ENCODE peak calls at places on chromosomes 5 and 9, in five cellular contexts. One of them, this sample, is unnamed.

GRCh38 chr5:122390107-122390506 is 78.1 kb downstream of the SNCAIP start:
- DNase-seq in HepG2: no peak
- DNase-seq in GM12878: no peak
- DNase-seq in HCT116: no peak
- DNase-seq in K562: no peak
- DNase-seq in this sample: no peak

GRCh38 chr5:121974261-121974660 is 12.5 kb downstream of the SRFBP1 start:
- DNase-seq in GM12878: no peak
- DNase-seq in HepG2: no peak
- DNase-seq in HCT116: no peak
- DNase-seq in K562: no peak
- DNase-seq in this sample: no peak

GRCh38 chr5:160165137-160166068 is 46.2 kb upstream of the PWWP2A start:
- DNase-seq in HCT116: peak; percentile 95
- DNase-seq in K562: peak; percentile 37
- DNase-seq in HepG2: peak; percentile 82
- DNase-seq in GM12878: no peak
- DNase-seq in this sample: peak; percentile 66

GRCh38 chr5:122170630-122171029 is 41.3 kb downstream of the ZNF474 start:
- DNase-seq in HCT116: no peak
- DNase-seq in GM12878: no peak
- DNase-seq in K562: peak; percentile 65
- DNase-seq in HepG2: no peak
- DNase-seq in this sample: peak; percentile 47

GRCh38 chr5:59893061-59893435 is 478 bp downstream of the PDE4D start:
- DNase-seq in GM12878: no peak
- DNase-seq in HepG2: no peak
- DNase-seq in K562: no peak
- DNase-seq in HCT116: no peak
- DNase-seq in this sample: no peak

GRCh38 chr9:135267410-135267809 is 179.9 kb downstream of the OLFM1 start:
- DNase-seq in HCT116: no peak
- DNase-seq in K562: no peak
- DNase-seq in HepG2: peak; percentile 21
- DNase-seq in GM12878: no peak
- DNase-seq in this sample: no peak

GRCh38 chr9:14027114-14027812 is 286.7 kb downstream of the NFIB start:
- DNase-seq in GM12878: no peak
- DNase-seq in HCT116: no peak
- DNase-seq in HepG2: no peak
- DNase-seq in K562: no peak
- DNase-seq in this sample: no peak

GRCh38 chr9:128099932-128100491 is 27.5 kb downstream of the PTGES2 start:
- DNase-seq in GM12878: no peak
- DNase-seq in HCT116: no peak
- DNase-seq in HepG2: no peak
- DNase-seq in K562: peak; percentile 55
- DNase-seq in this sample: no peak

GRCh38 chr5:77367733-77368132 is 124.4 kb downstream of the WDR41 start:
- DNase-seq in GM12878: no peak
- DNase-seq in HepG2: no peak
- DNase-seq in K562: no peak
- DNase-seq in HCT116: peak; percentile 13
- DNase-seq in this sample: no peak

GRCh38 chr9:98906273-98907040 is 37.2 kb upstream of the COL15A1 start:
- DNase-seq in K562: peak; percentile 84
- DNase-seq in HepG2: no peak
- DNase-seq in GM12878: no peak
- DNase-seq in HCT116: no peak
- DNase-seq in this sample: no peak

GRCh38 chr9:133787749-133788015 is 49.5 kb upstream of the SARDH start:
- DNase-seq in HCT116: no peak
- DNase-seq in GM12878: peak; percentile 16
- DNase-seq in K562: peak; percentile 41
- DNase-seq in HepG2: no peak
- DNase-seq in this sample: peak; percentile 18

GRCh38 chr5:149750596-149750995 is 20.5 kb downstream of the PPARGC1B start:
- DNase-seq in HepG2: no peak
- DNase-seq in K562: no peak
- DNase-seq in HCT116: no peak
- DNase-seq in GM12878: no peak
- DNase-seq in this sample: no peak

GRCh38 chr5:29720954-29721353 is 1472.5 kb upstream of the CDH6 start:
- DNase-seq in HepG2: peak; percentile 15
- DNase-seq in HCT116: no peak
- DNase-seq in K562: peak; percentile 7
- DNase-seq in GM12878: no peak
- DNase-seq in this sample: no peak

GRCh38 chr9:129411501-129412175 is 209.3 kb downstream of the C9orf50 start:
- DNase-seq in K562: no peak
- DNase-seq in HepG2: no peak
- DNase-seq in HCT116: no peak
- DNase-seq in GM12878: no peak
- DNase-seq in this sample: no peak

GRCh38 chr5:181134259-181134658 is 3.3 kb upstream of the OR2V1 start:
- DNase-seq in HepG2: no peak
- DNase-seq in K562: no peak
- DNase-seq in GM12878: no peak
- DNase-seq in HCT116: no peak
- DNase-seq in this sample: no peak

DNA sequence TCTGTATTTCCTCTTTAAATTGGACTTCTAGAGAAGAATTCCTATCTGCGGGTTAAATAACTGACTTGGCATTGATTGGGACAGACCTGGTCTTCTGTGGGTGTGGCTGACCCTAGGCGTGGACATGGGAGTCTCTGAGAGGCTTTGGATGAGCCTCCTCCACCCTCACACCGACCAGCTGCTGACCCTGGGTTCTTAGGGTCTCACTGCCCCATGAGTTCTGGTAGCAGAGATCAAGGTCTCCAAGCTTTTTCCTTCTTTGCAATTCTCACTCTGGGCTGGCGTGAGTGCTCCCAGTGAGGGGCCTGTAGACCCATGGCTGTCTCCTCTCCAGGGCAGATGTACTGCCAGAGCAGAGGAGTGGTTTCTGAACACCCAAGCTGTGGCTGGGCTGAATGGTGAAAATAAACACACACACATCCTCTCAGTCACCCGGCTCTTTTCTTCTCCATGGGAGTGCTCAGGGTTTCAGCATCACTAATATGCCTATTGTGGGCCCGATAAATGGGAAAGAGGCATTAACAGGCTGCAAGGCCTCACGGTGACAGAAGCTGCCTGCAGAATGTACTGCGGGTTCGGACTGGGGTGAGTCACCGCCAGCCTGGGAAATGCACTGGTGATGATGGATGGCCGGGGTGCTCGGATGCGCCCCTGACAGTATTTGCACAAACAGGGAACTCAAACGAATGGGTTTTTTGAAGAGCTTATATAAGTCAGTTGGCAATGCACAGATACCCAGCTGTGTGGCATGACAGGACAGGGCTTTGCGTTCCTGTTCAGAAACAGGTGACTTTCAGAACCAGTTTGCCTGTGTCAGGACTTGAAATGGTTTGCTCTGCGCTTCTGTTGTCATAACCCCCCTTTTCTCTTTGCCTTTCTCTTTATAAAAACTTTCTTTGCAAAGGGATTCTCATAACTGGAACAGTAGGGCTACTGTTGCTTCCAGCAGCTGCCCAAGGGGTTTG is 41.9 kb upstream of the PITX1 start:
- DNase-seq in HCT116: no peak
- DNase-seq in K562: no peak
- DNase-seq in HepG2: no peak
- DNase-seq in GM12878: no peak
- DNase-seq in this sample: no peak
- TF ChIP-seq ZNF274 in HCT116: no peak
- TF ChIP-seq ZNF274 in K562: no peak
- TF ChIP-seq ZNF274 in HepG2: no peak
- TF ChIP-seq ZNF274 in GM12878: no peak
- TF ChIP-seq ZNF274 in this sample: no peak

GRCh38 chr5:42951847-42952411 is 88.2 kb downstream of the ANXA2R start:
- DNase-seq in HepG2: no peak
- DNase-seq in HCT116: no peak
- DNase-seq in GM12878: no peak
- DNase-seq in K562: no peak
- DNase-seq in this sample: no peak
- TF ChIP-seq ZNF274 in HepG2: no peak
- TF ChIP-seq ZNF274 in HCT116: no peak
- TF ChIP-seq ZNF274 in GM12878: no peak
- TF ChIP-seq ZNF274 in K562: no peak
- TF ChIP-seq ZNF274 in this sample: no peak

DNA sequence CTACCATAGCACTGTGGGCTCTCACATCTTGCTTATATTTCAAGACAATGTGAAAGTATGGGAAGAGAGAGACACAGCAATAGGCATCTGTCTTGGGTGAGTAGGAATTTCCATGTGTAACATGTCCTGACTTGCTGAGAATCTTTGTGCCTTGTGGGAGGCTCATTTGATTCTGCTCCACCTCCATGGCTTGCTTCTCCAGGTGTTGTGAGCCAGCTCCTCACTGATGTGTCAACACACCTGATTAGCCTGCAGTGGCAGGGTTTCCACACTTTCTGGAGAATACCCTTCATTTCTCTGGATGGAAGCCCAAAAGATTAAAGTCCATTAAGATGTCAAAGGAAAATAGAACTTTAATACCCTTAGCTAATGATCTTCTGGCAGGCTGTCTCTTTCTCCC is 613.6 kb downstream of the ZNF608 start:
- DNase-seq in K562: no peak
- DNase-seq in GM12878: no peak
- DNase-seq in HCT116: no peak
- DNase-seq in HepG2: no peak
- DNase-seq in this sample: no peak
- TF ChIP-seq ZNF274 in K562: no peak
- TF ChIP-seq ZNF274 in GM12878: no peak
- TF ChIP-seq ZNF274 in HCT116: no peak
- TF ChIP-seq ZNF274 in HepG2: no peak
- TF ChIP-seq ZNF274 in this sample: no peak

DNA sequence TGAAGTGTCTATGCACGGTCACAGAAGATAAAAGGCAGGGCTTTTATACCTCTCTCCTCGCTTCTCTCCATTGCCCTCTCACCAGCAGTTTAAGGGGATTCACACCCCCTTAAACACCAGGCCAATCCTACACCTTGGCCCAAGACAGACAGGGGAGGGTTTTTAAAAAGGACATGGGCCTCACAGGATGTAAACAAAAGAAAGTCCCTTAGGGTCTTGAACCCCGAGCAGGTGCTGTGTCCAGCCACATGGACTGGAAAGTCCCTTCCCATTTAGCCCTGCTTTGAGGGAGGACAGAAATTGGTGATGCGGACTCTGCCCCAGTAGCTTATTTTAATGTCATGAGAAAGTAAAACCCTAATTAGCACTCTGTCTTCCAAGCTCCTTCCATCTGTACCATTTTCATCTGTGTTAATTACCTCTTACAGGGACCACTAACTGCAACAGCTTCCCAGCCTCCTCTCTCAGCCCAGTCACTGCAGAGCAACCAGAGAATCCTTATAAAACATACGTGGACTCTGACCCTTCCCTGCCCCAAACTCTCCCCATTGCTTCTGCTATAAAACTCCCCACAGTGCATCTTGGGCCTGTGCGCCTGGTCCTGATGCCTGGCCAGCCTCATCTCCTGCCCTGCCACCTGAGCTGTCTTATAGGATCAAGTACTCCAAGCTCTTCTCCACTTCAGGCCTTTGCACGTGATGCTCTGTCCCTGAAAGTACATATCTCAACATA is 16.7 kb downstream of the WHRN start:
- DNase-seq in HCT116: no peak
- DNase-seq in K562: no peak
- DNase-seq in GM12878: peak; percentile 41
- DNase-seq in HepG2: no peak
- DNase-seq in this sample: no peak
- TF ChIP-seq ZNF274 in HCT116: no peak
- TF ChIP-seq ZNF274 in K562: no peak
- TF ChIP-seq ZNF274 in GM12878: no peak
- TF ChIP-seq ZNF274 in HepG2: no peak
- TF ChIP-seq ZNF274 in this sample: no peak

GRCh38 chr5:93579561-93580386 is 1.2 kb downstream of the NR2F1-AS1 start:
- DNase-seq in HepG2: no peak
- DNase-seq in K562: no peak
- DNase-seq in HCT116: no peak
- DNase-seq in GM12878: no peak
- DNase-seq in this sample: no peak
- TF ChIP-seq ZNF274 in HepG2: peak; percentile 66
- TF ChIP-seq ZNF274 in K562: no peak
- TF ChIP-seq ZNF274 in HCT116: no peak
- TF ChIP-seq ZNF274 in GM12878: no peak
- TF ChIP-seq ZNF274 in this sample: no peak

GRCh38 chr5:101271416-101271815 is 368.3 kb upstream of the ST8SIA4 start:
- DNase-seq in HCT116: no peak
- DNase-seq in HepG2: no peak
- DNase-seq in K562: no peak
- DNase-seq in GM12878: no peak
- DNase-seq in this sample: no peak
- TF ChIP-seq ZNF274 in HCT116: no peak
- TF ChIP-seq ZNF274 in HepG2: no peak
- TF ChIP-seq ZNF274 in K562: no peak
- TF ChIP-seq ZNF274 in GM12878: no peak
- TF ChIP-seq ZNF274 in this sample: no peak

DNA sequence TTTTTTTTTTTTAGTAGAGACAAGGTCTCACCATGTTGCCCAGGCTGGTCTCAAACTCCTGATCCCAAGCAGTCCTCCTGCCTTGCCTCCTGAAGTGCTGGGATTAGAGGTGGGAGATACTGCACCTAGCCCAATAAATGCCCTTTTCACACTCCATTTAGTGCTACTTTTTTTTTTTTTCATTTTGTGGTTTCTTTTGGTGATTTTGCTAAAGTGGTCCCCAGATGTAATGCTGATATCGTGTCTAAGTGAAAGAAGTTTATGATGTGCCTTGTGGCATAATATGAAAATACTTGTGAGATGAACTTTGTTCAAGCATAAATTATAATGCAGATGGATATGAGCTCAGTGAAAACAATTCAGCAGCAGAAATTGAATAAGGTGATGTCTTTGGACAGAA is 227.4 kb downstream of the ARHGAP26 start:
- DNase-seq in K562: no peak
- DNase-seq in HCT116: no peak
- DNase-seq in HepG2: no peak
- DNase-seq in GM12878: no peak
- DNase-seq in this sample: no peak
- TF ChIP-seq ZNF274 in K562: no peak
- TF ChIP-seq ZNF274 in HCT116: no peak
- TF ChIP-seq ZNF274 in HepG2: no peak
- TF ChIP-seq ZNF274 in GM12878: no peak
- TF ChIP-seq ZNF274 in this sample: no peak

This sample was measured in NT2/D1.